ENCODE peak calls at places on chromosomes 5 and 9, in ten cellular contexts. D is cardiac muscle cell; K is T-helper 1 cell; C is HTR-8/SVneo; W is stimulated activated CD4-positive, alpha-beta T cell treated with anti-CD3 and anti-CD28 coated beads, Interleukin-1b, Interleukin-23, amount 100 ng/mL, for 24 hours; T is HEK293T; F is cardiac fibroblast; O is occipital lobe; B is A172; M is stimulated activated CD8-positive, alpha-beta memory T cell treated with anti-CD3 and anti-CD28 coated beads, Interleukin-2, amount 100 ng/mL, for 48 hours. X is an unnamed sample.
A peak's percentile ranks its signal among the peaks of the same experiment; 100 is the strongest.

GRCh38 chr9:69867081-69867814 is 46.6 kb downstream of the CFAP95 start:
- DNase-seq in D (no peak), K (no peak), C (no peak), W (no peak), T (no peak), F (peak; percentile 22), O (no peak), B (peak; percentile 19), M (no peak), X (no peak)

GRCh38 chr5:96125335-96125891 is 163.8 kb upstream of the ELL2 start:
- DNase-seq in D (peak; percentile 16), K (no peak), C (no peak), W (no peak), T (no peak), F (peak; percentile 33), O (no peak), B (no peak), M (no peak), X (no peak)

GRCh38 chr5:100904259-100904822 is 1.3 kb upstream of the ST8SIA4 start:
- DNase-seq in D (peak; percentile 2), K (peak; percentile 40), C (no peak), W (no peak), T (peak; percentile 11), F (no peak), O (peak; percentile 2), B (no peak), M (peak; percentile 31), X (no peak)

GRCh38 chr5:54619732-54620582 is 102.4 kb downstream of the SNX18 start:
- DNase-seq in D (no peak), K (no peak), C (no peak), W (no peak), T (no peak), F (no peak), O (no peak), B (no peak), M (no peak), X (no peak)

GRCh38 chr9:12818431-12819000 is 43.7 kb downstream of the LURAP1L start:
- DNase-seq in D (no peak), K (no peak), C (no peak), W (no peak), T (no peak), F (peak; percentile 45), O (no peak), B (no peak), M (no peak), X (no peak)

GRCh38 chr9:134066546-134066922 is 1.3 kb downstream of the BRD3 start:
- DNase-seq in D (peak; percentile 30), K (no peak), C (no peak), W (no peak), T (no peak), F (peak; percentile 28), O (no peak), B (peak; percentile 14), M (no peak), X (no peak)

GRCh38 chr5:181186022-181186421 is 19.0 kb downstream of the TRIM7 start:
- DNase-seq in D (no peak), K (no peak), C (no peak), W (no peak), T (no peak), F (no peak), O (no peak), B (no peak), M (no peak), X (no peak)

GRCh38 chr9:134871941-134872340 is 8.7 kb upstream of the FCN2 start:
- DNase-seq in D (no peak), K (no peak), C (no peak), W (no peak), T (no peak), F (no peak), O (no peak), B (no peak), M (no peak), X (no peak)

GRCh38 chr9:36317766-36318165 is 59.5 kb upstream of the GNE start:
- DNase-seq in D (no peak), K (no peak), C (no peak), W (no peak), T (no peak), F (no peak), O (no peak), B (peak; percentile 57), M (no peak), X (peak; percentile 48)

GRCh38 chr9:71769175-71770165 is 1.2 kb upstream of the CEMIP2 start:
- DNase-seq in D (peak; percentile 78), K (peak; percentile 72), C (peak; percentile 41), W (peak; percentile 53), T (peak; percentile 53), F (peak; percentile 48), O (peak; percentile 52), B (peak; percentile 52), M (peak; percentile 68), X (peak; percentile 81)

GRCh38 chr9:135247174-135247930 is 159.9 kb downstream of the OLFM1 start:
- DNase-seq in D (no peak), K (no peak), C (no peak), W (no peak), T (no peak), F (no peak), O (no peak), B (no peak), M (no peak), X (no peak)

GRCh38 chr9:1612886-1613285 is 402.3 kb upstream of the SMARCA2 start:
- DNase-seq in D (no peak), K (no peak), C (no peak), W (no peak), T (no peak), F (no peak), O (no peak), B (no peak), M (no peak), X (no peak)

GRCh38 chr5:164051745-164052144 is 546.3 kb downstream of the MAT2B start:
- DNase-seq in D (no peak), K (no peak), C (no peak), W (no peak), T (no peak), F (peak; percentile 84), O (no peak), B (no peak), M (no peak), X (no peak)

GRCh38 chr9:8784813-8785212 is 985.2 kb upstream of the DMAC1 start:
- DNase-seq in D (no peak), K (no peak), C (no peak), W (no peak), T (no peak), F (no peak), O (no peak), B (no peak), M (no peak), X (no peak)

X was measured in NCI-H1105.